ENCODE peak calls at places on chromosomes 5 and 9, in seven cellular contexts. H is cardiac muscle cell; Q is effector memory CD4-positive, alpha-beta T cell; G is CD8-positive, alpha-beta memory T cell; T is right cardiac atrium; E is H9; J is naive thymus-derived CD4-positive, alpha-beta T cell. B is an unnamed sample.

GRCh38 chr5:115795700-115796099 is 20.8 kb downstream of the CDO1 start:
- DNase-seq in Q (no peak), G (no peak), E (no peak), T (no peak), J (no peak), H (no peak), B (no peak)

GRCh38 chr5:38258319-38259061 is at the start of gene EGFLAM:
- DNase-seq in Q (no peak), T (peak), J (no peak), G (no peak), H (peak), E (peak), B (no peak)

GRCh38 chr9:29456940-29457339 is 1883.7 kb upstream of the C9orf72 start:
- DNase-seq in T (no peak), H (no peak), J (no peak), E (no peak), Q (no peak), G (no peak), B (no peak)

GRCh38 chr9:124098141-124098905 is 86.8 kb downstream of the LHX2 start:
- DNase-seq in T (no peak), J (no peak), Q (no peak), E (no peak), G (no peak), H (no peak), B (no peak)

GRCh38 chr5:81247441-81247972 is 14.4 kb downstream of the CKMT2 start:
- DNase-seq in H (no peak), G (no peak), T (no peak), J (no peak), E (no peak), Q (no peak), B (no peak)

GRCh38 chr9:98146101-98146991 is 27.3 kb upstream of the TRIM14 start:
- DNase-seq in J (no peak), H (no peak), E (no peak), G (no peak), T (no peak), Q (no peak), B (no peak)

GRCh38 chr9:110918316-110919054 is 119.8 kb downstream of the LPAR1 start:
- DNase-seq in T (no peak), H (no peak), J (no peak), Q (no peak), E (no peak), G (no peak), B (no peak)

GRCh38 chr9:86406366-86406765 is 52.2 kb upstream of the TUT7 start:
- DNase-seq in Q (no peak), H (no peak), T (no peak), J (no peak), E (no peak), G (no peak), B (no peak)

GRCh38 chr9:128721487-128722010 is 2.4 kb downstream of the ZDHHC12 start:
- DNase-seq in Q (no peak), E (no peak), J (no peak), G (no peak), H (no peak), T (no peak), B (no peak)

GRCh38 chr9:128723866-128724743 is at the start of gene ZDHHC12:
- DNase-seq in H (peak), Q (peak), T (peak), J (peak), G (peak), E (peak), B (peak)

GRCh38 chr9:128723352-128723865 is 518 bp downstream of the ZDHHC12 start:
- DNase-seq in Q (no peak), J (no peak), G (no peak), E (peak), H (no peak), T (no peak), B (no peak)

GRCh38 chr9:128720841-128721486 is 3.0 kb downstream of the ZDHHC12 start:
- DNase-seq in Q (no peak), H (no peak), T (no peak), G (no peak), E (no peak), J (no peak), B (no peak)

DNA sequence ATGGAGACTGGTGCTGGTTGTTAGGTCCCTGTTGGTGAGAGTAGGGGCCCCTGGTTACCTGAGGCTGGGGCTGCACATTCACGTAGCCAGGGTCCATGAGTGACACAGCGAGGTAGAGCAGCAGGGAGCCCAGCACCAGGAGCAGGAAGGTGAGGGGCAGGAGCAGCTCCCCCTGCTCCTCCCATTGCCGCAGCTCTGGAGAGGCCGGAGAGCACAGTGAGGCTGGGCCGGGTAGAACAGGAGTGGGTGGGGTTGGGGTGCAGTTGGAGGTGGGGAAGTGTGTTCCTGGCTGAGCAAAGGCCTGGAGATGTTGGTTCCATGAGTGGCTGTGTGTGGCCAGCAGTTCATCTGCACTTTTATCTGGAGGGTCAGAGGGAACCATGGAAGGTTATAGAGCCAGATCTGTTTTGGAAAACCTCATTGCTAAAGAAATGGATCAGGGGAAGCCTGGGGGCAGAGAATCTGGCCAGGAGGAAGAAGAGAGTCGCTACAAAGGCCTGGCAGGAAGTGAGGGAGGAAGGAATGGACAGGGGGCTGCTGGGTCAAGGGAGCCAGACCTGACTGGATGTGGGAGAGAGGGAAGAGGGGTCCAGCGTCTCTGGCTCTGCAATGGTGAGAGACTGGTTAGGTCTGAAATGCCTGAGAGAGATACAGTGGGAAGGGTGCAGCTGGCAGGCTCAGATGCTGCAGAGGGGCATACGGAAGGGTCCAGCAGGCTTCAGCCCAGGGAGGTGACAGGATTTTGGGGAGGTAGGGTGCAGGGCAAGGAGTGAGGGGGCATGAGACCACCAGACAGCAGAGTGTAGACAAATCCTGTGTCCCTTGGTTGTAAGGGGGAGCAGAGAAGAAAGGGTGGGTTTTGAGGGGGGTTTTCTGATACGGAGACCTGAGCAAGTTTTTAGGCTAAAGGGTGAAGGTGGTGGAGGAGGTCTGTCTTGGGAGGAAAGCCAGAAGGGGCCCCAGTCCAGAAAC is 1.3 kb downstream of the ZDHHC12 start:
- DNase-seq in J (no peak), T (no peak), Q (no peak), E (peak), H (no peak), G (no peak), B (no peak)
- H3K27ac ChIP-seq in J (peak), T (no peak), Q (no peak), E (no peak), H (no peak), G (peak), B (no peak)

GRCh38 chr9:85264695-85265094 is 477.1 kb downstream of the AGTPBP1 start:
- DNase-seq in Q (no peak), J (no peak), E (no peak), H (no peak), T (no peak), G (no peak), B (no peak)

GRCh38 chr9:85260288-85260687 is 481.5 kb downstream of the AGTPBP1 start:
- DNase-seq in H (no peak), Q (no peak), J (no peak), E (no peak), G (no peak), T (no peak), B (no peak)

GRCh38 chr9:85263288-85263687 is 478.5 kb downstream of the AGTPBP1 start:
- DNase-seq in G (no peak), J (no peak), H (no peak), T (no peak), Q (no peak), E (no peak), B (no peak)

GRCh38 chr9:85258823-85259370 is 482.9 kb downstream of the AGTPBP1 start:
- DNase-seq in G (no peak), Q (no peak), T (peak), H (peak), E (peak), J (no peak), B (peak)

DNA sequence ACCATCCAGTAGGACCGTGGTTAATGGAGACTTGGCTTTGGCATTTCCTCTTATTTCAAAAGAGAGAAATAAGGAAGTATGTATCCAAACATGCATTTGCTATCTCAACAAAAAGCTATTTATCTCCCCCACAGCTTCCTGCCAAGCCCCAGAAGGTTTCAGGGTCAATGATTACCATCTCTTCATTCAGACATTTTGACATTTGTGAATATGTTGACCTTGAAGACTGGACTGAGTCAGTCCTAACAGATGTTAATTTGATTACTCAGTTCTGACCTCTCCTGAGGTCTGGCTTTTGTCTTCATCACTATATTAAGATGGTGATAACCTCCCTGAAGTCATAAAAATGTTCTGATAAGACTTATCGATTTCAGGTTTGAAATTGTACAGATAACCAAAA is 479.4 kb downstream of the AGTPBP1 start:
- DNase-seq in H (no peak), E (no peak), Q (no peak), J (no peak), G (no peak), T (no peak), B (no peak)
- H3K27ac ChIP-seq in H (no peak), E (no peak), Q (no peak), J (no peak), G (no peak), T (no peak), B (no peak)

DNA sequence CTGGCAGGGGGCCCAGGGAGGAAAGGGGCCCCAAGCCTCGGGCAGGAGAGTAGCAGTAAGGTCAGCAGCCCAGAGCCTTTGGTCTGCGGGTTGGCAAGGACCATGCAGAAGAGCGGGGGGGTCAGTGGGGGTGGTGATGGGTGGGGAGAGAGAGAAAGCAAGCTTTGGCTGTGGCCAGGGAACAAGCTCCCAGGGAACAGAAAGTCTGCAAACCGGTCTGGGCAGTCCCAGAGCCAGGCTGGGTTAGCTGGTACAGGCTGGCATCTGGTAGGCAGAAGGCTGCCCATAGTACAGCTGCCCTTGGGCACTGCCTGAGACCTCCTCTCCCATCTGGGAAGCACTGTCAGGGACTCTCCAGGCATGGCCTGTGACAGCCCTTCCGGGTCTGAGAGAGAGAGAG is 10.5 kb upstream of the EPB41L4B start:
- DNase-seq in E (no peak), Q (no peak), J (no peak), H (no peak), G (no peak), T (peak), B (peak)
- H3K27ac ChIP-seq in E (no peak), Q (no peak), J (no peak), H (no peak), G (no peak), T (no peak), B (no peak)

GRCh38 chr9:133269537-133270357 is 5.3 kb downstream of the ABO start:
- DNase-seq in Q (no peak), T (no peak), H (no peak), E (no peak), J (no peak), G (no peak), B (no peak)
- H3K27ac ChIP-seq in Q (no peak), T (no peak), H (no peak), E (no peak), J (no peak), G (peak), B (no peak)

GRCh38 chr9:120919639-120920494 is 6.7 kb downstream of the TRAF1 start:
- DNase-seq in G (peak), J (no peak), H (no peak), T (peak), E (no peak), Q (no peak), B (no peak)

GRCh38 chr9:120917285-120917684 is 9.3 kb downstream of the TRAF1 start:
- DNase-seq in H (no peak), J (no peak), E (no peak), G (no peak), T (no peak), Q (no peak), B (no peak)

GRCh38 chr9:120920495-120921178 is 6.0 kb downstream of the TRAF1 start:
- DNase-seq in Q (no peak), T (no peak), H (no peak), J (no peak), E (no peak), G (no peak), B (no peak)

GRCh38 chr9:120917989-120918630 is 8.5 kb downstream of the TRAF1 start:
- DNase-seq in T (no peak), Q (no peak), H (no peak), G (no peak), E (no peak), J (no peak), B (no peak)

GRCh38 chr9:120918931-120919638 is 7.5 kb downstream of the TRAF1 start:
- DNase-seq in H (peak), G (no peak), T (no peak), J (no peak), Q (no peak), E (no peak), B (no peak)
- H3K27ac ChIP-seq in H (peak), G (no peak), T (peak), J (peak), Q (peak), E (no peak), B (peak)

GRCh38 chr9:130954317-130954716 is 15.3 kb upstream of the FIBCD1 start:
- DNase-seq in Q (no peak), G (no peak), E (no peak), H (no peak), T (no peak), J (no peak), B (no peak)
- H3K27ac ChIP-seq in Q (no peak), G (no peak), E (no peak), H (no peak), T (no peak), J (no peak), B (no peak)